ENCODE peak calls at places on chromosomes 6 and 20, in six cellular contexts. H, I, F, S, T and P are unnamed samples.

GRCh38 chr6:111105578-111105977 is 18.3 kb downstream of the SLC16A10 start:
- DNase-seq in H (no peak), I (peak), F (peak), S (peak), T (no peak), P (no peak)

GRCh38 chr6:13413466-13413862 is 73.9 kb downstream of the GFOD1 start:
- DNase-seq in H (no peak), I (no peak), F (no peak), S (no peak), T (no peak), P (no peak)

GRCh38 chr6:50655848-50656453 is 57.4 kb upstream of the TFAP2D start:
- DNase-seq in H (no peak), I (no peak), F (peak), S (no peak), T (no peak), P (no peak)

GRCh38 chr6:148671085-148671484 is 75.7 kb upstream of the UST start:
- DNase-seq in H (no peak), I (no peak), F (no peak), S (no peak), T (no peak), P (no peak)

GRCh38 chr6:111737065-111737521 is 131.4 kb upstream of the TRAF3IP2 start:
- DNase-seq in H (no peak), I (no peak), F (no peak), S (no peak), T (no peak), P (no peak)

GRCh38 chr20:35448788-35449373 is 6.5 kb upstream of the CEP250 start:
- DNase-seq in H (no peak), I (no peak), F (no peak), S (no peak), T (no peak), P (no peak)

GRCh38 chr6:164322533-164322932 is 908.0 kb downstream of the QKI start:
- DNase-seq in H (no peak), I (no peak), F (no peak), S (no peak), T (peak), P (no peak)

GRCh38 chr20:10647471-10647870 is 26.3 kb downstream of the JAG1 start:
- DNase-seq in H (no peak), I (no peak), F (no peak), S (no peak), T (no peak), P (no peak)

GRCh38 chr6:151051164-151051563 is 185.7 kb downstream of the MTHFD1L start:
- DNase-seq in H (no peak), I (no peak), F (no peak), S (no peak), T (no peak), P (no peak)

GRCh38 chr6:133093957-133094356 is 147.2 kb upstream of the EYA4 start:
- DNase-seq in H (no peak), I (no peak), F (peak), S (no peak), T (no peak), P (no peak)

GRCh38 chr6:80316655-80317332 is 210.3 kb downstream of the BCKDHB start:
- DNase-seq in H (no peak), I (no peak), F (no peak), S (no peak), T (no peak), P (no peak)

GRCh38 chr20:46285740-46286139 is 22.6 kb downstream of the CDH22 start:
- DNase-seq in H (no peak), I (no peak), F (no peak), S (no peak), T (no peak), P (no peak)

GRCh38 chr20:44597930-44598329 is 15.6 kb downstream of the PKIG start:
- DNase-seq in H (no peak), I (no peak), F (no peak), S (no peak), T (no peak), P (no peak)

GRCh38 chr6:10146723-10147451 is 268.0 kb downstream of the TFAP2A start:
- DNase-seq in H (no peak), I (no peak), F (peak), S (no peak), T (no peak), P (no peak)

GRCh38 chr6:41887355-41887754 is 7.8 kb downstream of the USP49 start:
- DNase-seq in H (no peak), I (no peak), F (no peak), S (no peak), T (no peak), P (no peak)

GRCh38 chr20:10093087-10093591 is 58.4 kb downstream of the ANKEF1 start:
- DNase-seq in H (no peak), I (no peak), F (peak), S (no peak), T (no peak), P (peak)

GRCh38 chr6:131733376-131734016 is 22.7 kb upstream of the CTAGE9 start:
- DNase-seq in H (no peak), I (no peak), F (no peak), S (no peak), T (peak), P (no peak)

GRCh38 chr20:25269057-25269832 is 21.4 kb downstream of the PYGB start:
- DNase-seq in H (peak), I (peak), F (no peak), S (peak), T (no peak), P (no peak)

GRCh38 chr6:93017213-93017612 is 402.1 kb downstream of the EPHA7 start:
- DNase-seq in H (no peak), I (no peak), F (no peak), S (no peak), T (no peak), P (no peak)

GRCh38 chr20:44200983-44201382 is 9.6 kb downstream of the OSER1 start:
- DNase-seq in H (no peak), I (no peak), F (no peak), S (no peak), T (no peak), P (no peak)

GRCh38 chr6:137247724-137248123 is 28.5 kb upstream of the IFNGR1 start:
- DNase-seq in H (no peak), I (no peak), F (no peak), S (no peak), T (no peak), P (no peak)

GRCh38 chr20:47360489-47361267 is 4.2 kb upstream of the ZMYND8 start:
- DNase-seq in H (peak), I (peak), F (peak), S (peak), T (peak), P (peak)

GRCh38 chr20:63627129-63627699 is 313 bp upstream of the GMEB2 start:
- DNase-seq in H (peak), I (peak), F (peak), S (peak), T (peak), P (peak)

GRCh38 chr6:157281570-157281969 is 41.7 kb downstream of the TMEM242 start:
- DNase-seq in H (no peak), I (no peak), F (peak), S (peak), T (no peak), P (no peak)

GRCh38 chr20:50583422-50584150 is 73.4 kb downstream of the PTPN1 start:
- DNase-seq in H (no peak), I (peak), F (no peak), S (no peak), T (no peak), P (no peak)

DNA sequence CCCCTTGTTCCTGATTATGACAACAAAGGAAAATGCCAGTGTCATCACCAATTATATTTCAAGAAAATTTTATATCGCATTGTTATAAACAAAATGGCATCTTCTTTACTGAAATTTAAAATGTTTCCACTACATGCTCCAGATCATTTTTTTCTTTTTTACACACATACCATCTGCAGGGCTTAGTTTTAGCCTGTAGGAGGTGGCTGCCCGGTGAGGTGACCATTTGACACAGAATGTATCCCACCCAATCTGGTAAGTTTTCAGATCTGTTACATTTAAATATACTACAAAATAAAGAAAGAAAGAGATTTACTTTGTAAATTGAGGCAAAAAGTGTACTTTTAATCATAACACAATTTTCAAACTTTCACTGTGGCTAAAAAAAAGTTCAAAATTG is 81.8 kb downstream of the COL12A1 start:
- DNase-seq in H (no peak), I (no peak), F (no peak), S (no peak), T (no peak), P (no peak)
- TF ChIP-seq CTCF in H (no peak), I (no peak), F (no peak), S (no peak), T (no peak), P (no peak)

GRCh38 chr6:167474725-167475124 is 149.8 kb downstream of the TTLL2 start:
- DNase-seq in H (no peak), I (no peak), F (no peak), S (no peak), T (no peak), P (no peak)
- TF ChIP-seq CTCF in H (no peak), I (no peak), F (no peak), S (no peak), T (no peak), P (no peak)

DNA sequence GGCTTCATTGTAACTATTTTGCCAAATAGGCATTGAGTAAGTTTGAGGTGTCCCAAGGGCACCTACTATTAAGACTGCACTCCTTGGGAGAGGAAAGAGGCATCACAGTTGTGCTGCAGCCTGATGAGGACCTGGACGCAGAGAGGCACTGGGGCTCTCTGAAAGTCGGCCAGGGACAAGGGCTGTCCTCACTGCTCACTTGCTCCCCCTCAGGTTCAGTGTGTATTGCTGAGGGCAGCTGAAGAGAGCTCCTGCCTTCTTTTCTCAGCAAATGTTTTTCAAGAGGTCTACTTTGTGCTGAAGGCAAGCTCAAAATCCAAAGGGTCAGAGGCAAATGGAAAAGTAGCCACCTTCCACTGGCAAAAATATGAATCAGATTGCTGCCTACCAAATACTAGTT is 331.8 kb downstream of the RIMS1 start:
- DNase-seq in H (no peak), I (no peak), F (peak), S (no peak), T (peak), P (no peak)
- TF ChIP-seq CTCF in H (no peak), I (no peak), F (peak), S (no peak), T (peak), P (peak)

GRCh38 chr20:59645316-59645715 is 41.0 kb downstream of the PHACTR3 start:
- DNase-seq in H (no peak), I (no peak), F (no peak), S (no peak), T (no peak), P (no peak)

GRCh38 chr20:59644371-59644939 is 40.1 kb downstream of the PHACTR3 start:
- DNase-seq in H (no peak), I (no peak), F (no peak), S (no peak), T (no peak), P (no peak)

GRCh38 chr20:59646487-59646886 is 42.1 kb downstream of the PHACTR3 start:
- DNase-seq in H (no peak), I (no peak), F (no peak), S (no peak), T (no peak), P (no peak)

GRCh38 chr20:59647271-59647670 is 42.9 kb downstream of the PHACTR3 start:
- DNase-seq in H (no peak), I (no peak), F (no peak), S (no peak), T (no peak), P (no peak)

DNA sequence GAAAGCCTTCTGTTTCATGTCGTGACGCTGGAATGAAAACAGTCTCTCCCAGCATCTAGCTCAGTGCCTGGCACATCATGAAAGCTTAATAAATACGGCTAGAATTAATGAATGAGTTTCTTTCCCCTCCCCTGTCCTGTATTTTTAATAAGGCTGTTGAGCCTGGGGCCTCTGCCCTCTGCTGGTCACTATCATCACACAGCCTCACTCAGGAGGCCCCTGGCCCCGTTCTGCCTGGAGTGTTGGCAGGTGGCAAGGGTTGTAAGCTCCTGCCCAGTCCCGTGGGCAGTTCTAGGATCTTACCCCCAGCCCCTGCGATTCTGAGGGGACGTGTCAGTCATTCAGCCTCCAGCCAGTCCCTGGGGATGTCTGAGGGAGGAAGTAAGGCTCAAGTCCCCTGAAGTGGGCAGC is 41.4 kb downstream of the PHACTR3 start:
- DNase-seq in H (no peak), I (no peak), F (no peak), S (no peak), T (no peak), P (no peak)
- TF ChIP-seq CTCF in H (no peak), I (no peak), F (peak), S (no peak), T (no peak), P (no peak)

GRCh38 chr6:141641406-141641805 is 491.3 kb upstream of the GJE1 start:
- DNase-seq in H (no peak), I (no peak), F (no peak), S (no peak), T (no peak), P (no peak)
- TF ChIP-seq CTCF in H (no peak), I (no peak), F (no peak), S (no peak), T (peak), P (peak)

DNA sequence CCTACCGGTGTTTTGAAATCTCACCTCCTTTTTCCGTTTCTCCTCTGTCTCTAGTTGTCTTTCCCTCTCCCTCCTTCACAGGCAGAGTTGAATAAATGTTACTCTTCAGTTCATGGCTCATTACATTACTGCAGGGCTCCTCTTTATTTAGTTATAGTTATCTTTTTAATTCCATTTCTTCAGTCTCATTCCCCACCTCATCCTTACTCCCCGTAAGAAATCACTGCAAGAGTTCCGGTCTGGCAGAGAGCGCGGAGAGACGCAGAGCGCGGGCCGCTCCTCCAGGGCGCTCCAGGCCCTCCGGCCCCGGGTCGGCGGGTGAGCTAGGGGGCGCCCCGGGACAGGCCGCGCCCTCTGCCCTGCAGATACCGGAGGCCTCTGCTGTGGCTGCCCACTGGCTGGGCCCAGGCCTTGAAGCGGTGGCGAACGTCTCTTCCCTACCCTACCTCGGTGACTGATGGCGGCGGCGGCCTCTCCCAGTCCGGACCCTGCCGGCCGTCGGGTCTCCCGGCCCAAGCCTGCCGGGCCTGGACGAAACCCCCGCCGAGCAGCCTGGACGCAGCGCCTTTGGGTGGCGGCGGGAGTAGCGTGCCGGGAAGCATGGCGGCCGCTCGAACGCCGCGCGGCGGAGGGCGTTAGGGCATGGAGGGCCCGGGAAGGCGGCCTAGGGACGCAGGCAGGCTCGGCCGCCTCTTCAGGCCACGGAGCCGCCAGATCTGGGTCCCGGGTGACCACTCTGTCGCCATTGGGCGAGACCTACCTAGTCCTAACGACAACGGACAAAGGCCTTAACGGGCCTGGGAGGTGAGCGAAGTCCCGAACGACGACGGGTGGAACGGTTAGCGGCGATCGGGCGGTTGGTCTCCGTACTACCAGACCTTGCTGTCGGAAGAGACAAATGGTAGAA is 16.4 kb upstream of the HMGN4 start:
- DNase-seq in H (peak), I (peak), F (peak), S (peak), T (no peak), P (no peak)
- TF ChIP-seq CTCF in H (peak), I (peak), F (peak), S (peak), T (peak), P (peak)

DNA sequence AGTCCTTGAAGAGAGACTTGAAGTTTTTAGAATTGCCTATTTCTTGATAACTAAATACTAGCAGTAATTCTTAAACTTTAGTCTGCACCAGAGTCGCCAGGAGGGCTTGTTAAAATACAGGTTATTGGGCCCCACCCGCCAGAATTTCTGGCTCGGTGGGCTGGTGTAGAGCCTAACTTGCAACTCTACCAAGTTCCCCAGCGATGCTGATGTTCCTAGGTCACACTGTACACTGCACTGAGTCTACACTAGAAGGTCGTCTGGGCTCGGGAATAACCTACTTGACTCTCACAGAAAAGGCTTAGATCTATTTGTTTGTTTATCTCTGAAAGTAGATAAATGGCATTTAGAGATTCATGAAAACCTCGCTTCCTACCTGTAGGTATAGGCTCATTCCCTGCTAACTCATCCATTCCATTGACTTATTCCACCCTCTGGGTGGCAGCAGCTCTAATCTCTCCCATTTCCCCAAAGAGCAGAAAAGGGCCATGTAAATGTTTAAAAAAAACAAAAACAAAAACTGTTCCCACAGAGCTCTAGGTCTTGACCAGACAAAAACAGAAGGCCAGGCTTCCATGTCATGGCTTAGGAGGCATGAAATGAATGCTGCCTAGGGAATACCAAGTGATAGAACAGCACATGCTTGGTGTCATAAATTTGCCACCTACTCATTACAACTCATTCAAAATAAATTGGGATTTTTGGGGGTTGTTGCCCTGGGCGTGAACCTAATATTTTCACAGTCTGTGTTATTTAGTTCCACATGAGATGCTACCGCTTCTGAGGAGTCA is 292.1 kb downstream of the ADGB start:
- DNase-seq in H (no peak), I (no peak), F (no peak), S (no peak), T (no peak), P (no peak)
- TF ChIP-seq CTCF in H (no peak), I (no peak), F (no peak), S (no peak), T (peak), P (peak)

DNA sequence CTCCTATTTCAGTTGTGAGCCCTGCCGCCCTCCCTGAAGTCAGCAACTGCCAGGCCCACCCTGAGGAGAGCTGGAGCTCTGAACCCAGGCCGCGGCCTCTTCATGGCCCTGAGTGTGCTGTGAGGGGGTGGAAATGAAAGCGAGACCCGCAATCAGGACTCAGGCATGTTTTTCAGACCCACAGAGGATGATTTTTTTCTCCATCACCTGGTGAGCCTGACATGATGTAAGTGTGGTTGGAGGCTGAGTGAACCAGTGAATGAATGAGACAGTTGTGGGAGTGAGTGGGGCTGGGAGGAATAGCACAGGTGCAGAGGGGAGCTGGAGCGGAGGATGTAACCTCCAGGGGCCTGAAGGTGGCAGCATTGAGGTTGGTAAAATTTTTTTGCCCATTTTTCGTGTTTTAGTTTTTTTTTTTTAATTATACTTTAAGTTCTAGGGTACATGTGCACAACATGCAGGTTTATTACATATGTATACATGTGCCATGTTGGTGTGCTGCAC is 18.3 kb downstream of the RAET1L start:
- DNase-seq in H (no peak), I (no peak), F (peak), S (no peak), T (no peak), P (no peak)
- TF ChIP-seq CTCF in H (peak), I (no peak), F (no peak), S (peak), T (peak), P (peak)

GRCh38 chr6:22737331-22737730 is 168.0 kb downstream of the HDGFL1 start:
- DNase-seq in H (no peak), I (peak), F (peak), S (no peak), T (peak), P (no peak)
- TF ChIP-seq CTCF in H (peak), I (peak), F (peak), S (peak), T (peak), P (peak)